ENCODE peak calls at places on chromosome 17, in four cellular contexts. S is effector memory CD4-positive, alpha-beta T cell; C is EL; B is right lobe of liver. L is an unnamed sample.
A peak's percentile ranks its signal among the peaks of the same experiment; 100 is the strongest.

GRCh38 chr17:80791758-80792284 is 199.8 kb upstream of the CHMP6 start:
- DNase-seq in S (peak; percentile 34), C (peak; percentile 99), B (no peak), L (peak; percentile 88)

GRCh38 chr17:47884905-47885735 is 10.9 kb upstream of the SP2 start:
- DNase-seq in S (no peak), C (no peak), B (no peak), L (peak; percentile 74)

GRCh38 chr17:2108170-2108569 is 53.3 kb downstream of the HIC1 start:
- DNase-seq in S (no peak), C (no peak), B (no peak), L (no peak)

GRCh38 chr17:56947741-56948140 is 13.1 kb downstream of the COIL start:
- DNase-seq in S (no peak), C (no peak), B (no peak), L (no peak)

GRCh38 chr17:57955183-57955952 is at the start of gene CUEDC1:
- DNase-seq in S (peak; percentile 28), C (peak; percentile 64), B (peak; percentile 84), L (peak; percentile 68)

GRCh38 chr17:82752371-82753200 is 721 bp downstream of the TBCD start:
- DNase-seq in S (no peak), C (peak; percentile 39), B (no peak), L (peak; percentile 36)

GRCh38 chr17:10116267-10116666 is 82.1 kb downstream of the GAS7 start:
- DNase-seq in S (no peak), C (no peak), B (no peak), L (no peak)

GRCh38 chr17:69637399-69638165 is 223.1 kb downstream of the MAP2K6 start:
- DNase-seq in S (no peak), C (peak; percentile 72), B (no peak), L (no peak)

GRCh38 chr17:17836818-17837379 is at the start of gene SREBF1:
- DNase-seq in S (peak; percentile 44), C (peak; percentile 77), B (peak; percentile 81), L (peak; percentile 60)

GRCh38 chr17:77233635-77234334 is 93.0 kb downstream of the SEC14L1 start:
- DNase-seq in S (no peak), C (peak; percentile 56), B (no peak), L (peak; percentile 43)

GRCh38 chr17:42780816-42781638 is 617 bp downstream of the WNK4 start:
- DNase-seq in S (no peak), C (no peak), B (no peak), L (no peak)

GRCh38 chr17:73068322-73069153 is 23.9 kb downstream of the SLC39A11 start:
- DNase-seq in S (no peak), C (peak; percentile 88), B (no peak), L (peak; percentile 69)

GRCh38 chr17:50151937-50152547 is 1.6 kb upstream of the PPP1R9B start:
- DNase-seq in S (no peak), C (peak; percentile 93), B (peak; percentile 84), L (peak; percentile 93)

GRCh38 chr17:82418001-82418986 is at the start of the genes HEXD and OGFOD3:
- DNase-seq in S (peak; percentile 80), C (peak; percentile 85), B (peak; percentile 88), L (peak; percentile 88)

GRCh38 chr17:2050246-2050866 is 4.5 kb upstream of the HIC1 start:
- DNase-seq in S (peak; percentile 68), C (peak; percentile 77), B (peak; percentile 71), L (peak; percentile 39)

GRCh38 chr17:80963812-80964211 is 27.8 kb upstream of the CHMP6 start:
- DNase-seq in S (no peak), C (no peak), B (no peak), L (no peak)

GRCh38 chr17:49987290-49987585 is 7.8 kb downstream of the DLX3 start:
- DNase-seq in S (no peak), C (no peak), B (peak; percentile 10), L (no peak)

GRCh38 chr17:41530062-41531048 is 2.2 kb upstream of the KRT19 start:
- DNase-seq in S (no peak), C (peak; percentile 97), B (no peak), L (peak; percentile 95)

GRCh38 chr17:74524751-74525725 is 6.2 kb downstream of the CD300LB start:
- DNase-seq in S (no peak), C (no peak), B (peak; percentile 40), L (no peak)

GRCh38 chr17:42743595-42744282 is 1.1 kb downstream of the EZH1 start:
- DNase-seq in S (no peak), C (no peak), B (no peak), L (no peak)

GRCh38 chr17:4483012-4483840 is 15.5 kb upstream of the SPNS2 start:
- DNase-seq in S (no peak), C (peak; percentile 27), B (no peak), L (peak; percentile 75)

GRCh38 chr17:39351508-39351907 is 49.9 kb downstream of the FBXL20 start:
- DNase-seq in S (no peak), C (no peak), B (no peak), L (peak; percentile 18)

GRCh38 chr17:72121164-72122001 is 563 bp downstream of the SOX9 start:
- DNase-seq in S (no peak), C (peak; percentile 66), B (peak; percentile 48), L (peak; percentile 35)

GRCh38 chr17:36755586-36755985 is 154.2 kb downstream of the MRM1 start:
- DNase-seq in S (peak; percentile 3), C (peak; percentile 8), B (no peak), L (peak; percentile 94)

GRCh38 chr17:7184091-7184488 is 4.9 kb upstream of the ASGR1 start:
- DNase-seq in S (no peak), C (no peak), B (peak; percentile 90), L (peak; percentile 61)

GRCh38 chr17:78717431-78717980 is 64.6 kb downstream of the CYTH1 start:
- DNase-seq in S (no peak), C (peak; percentile 32), B (peak; percentile 70), L (peak; percentile 57)

GRCh38 chr17:45230787-45231480 is 9.2 kb downstream of the FMNL1 start:
- DNase-seq in S (no peak), C (peak; percentile 48), B (no peak), L (no peak)

GRCh38 chr17:34499576-34499975 is 79.8 kb upstream of the TMEM132E start:
- DNase-seq in S (no peak), C (peak; percentile 13), B (no peak), L (peak; percentile 66)

GRCh38 chr17:9256944-9257629 is 235.8 kb downstream of the NTN1 start:
- DNase-seq in S (no peak), C (no peak), B (no peak), L (no peak)

GRCh38 chr17:76147211-76148014 is 6.4 kb upstream of the FOXJ1 start:
- DNase-seq in S (no peak), C (peak; percentile 36), B (no peak), L (peak; percentile 38)

GRCh38 chr17:57999496-58000017 is 7.5 kb downstream of the SRSF1 start:
- DNase-seq in S (no peak), C (peak; percentile 77), B (no peak), L (peak; percentile 86)